ENCODE peak calls at places on chromosomes 1 and 21, in seven cellular contexts. O is neural crest cell, A is HuH-7, H is RWPE1, Z is glutamatergic neuron, E is ELF-1, Y is activated T-cell treated with anti-CD3 and anti-CD28 coated beads for 1 hour. F is an unnamed sample.

GRCh38 chr1:221783936-221784335 is 42.0 kb upstream of the DUSP10 start:
- DNase-seq in O (no peak), A (no peak), H (no peak), Z (no peak), E (no peak), Y (no peak), F (no peak)

GRCh38 chr1:39102537-39103320 is 76.6 kb downstream of the NDUFS5 start:
- DNase-seq in O (peak), A (peak), H (peak), Z (no peak), E (peak), Y (no peak), F (peak)

GRCh38 chr1:163928649-163929048 is 606.9 kb downstream of the NUF2 start:
- DNase-seq in O (no peak), A (no peak), H (no peak), Z (no peak), E (no peak), Y (no peak), F (no peak)

GRCh38 chr1:62281922-62282555 is 37.2 kb downstream of the KANK4 start:
- DNase-seq in O (no peak), A (no peak), H (no peak), Z (no peak), E (no peak), Y (no peak), F (no peak)

GRCh38 chr1:2406451-2407041 is 5.8 kb downstream of the PEX10 start:
- DNase-seq in O (no peak), A (no peak), H (no peak), Z (peak), E (peak), Y (no peak), F (no peak)

GRCh38 chr1:8661185-8662110 is 156.0 kb downstream of the RERE start:
- DNase-seq in O (no peak), A (no peak), H (peak), Z (no peak), E (no peak), Y (no peak), F (peak)

GRCh38 chr1:25194576-25195020 is 37.7 kb downstream of the SYF2 start:
- DNase-seq in O (no peak), A (no peak), H (peak), Z (no peak), E (no peak), Y (no peak), F (peak)

GRCh38 chr1:37634554-37635308 is at the start of gene RSPO1:
- DNase-seq in O (no peak), A (no peak), H (peak), Z (peak), E (peak), Y (no peak), F (no peak)

GRCh38 chr1:185581961-185582725 is 152.0 kb upstream of the HMCN1 start:
- DNase-seq in O (no peak), A (no peak), H (no peak), Z (no peak), E (no peak), Y (no peak), F (peak)

GRCh38 chr1:82455342-82455741 is 654.6 kb downstream of the ADGRL2 start:
- DNase-seq in O (no peak), A (no peak), H (no peak), Z (no peak), E (no peak), Y (no peak), F (no peak)

GRCh38 chr1:67534627-67535065 is 104.4 kb upstream of the SERBP1 start:
- DNase-seq in O (no peak), A (no peak), H (no peak), Z (no peak), E (no peak), Y (no peak), F (peak)

GRCh38 chr1:103197266-103197665 is 88.9 kb upstream of the COL11A1 start:
- DNase-seq in O (no peak), A (no peak), H (no peak), Z (no peak), E (no peak), Y (no peak), F (peak)

GRCh38 chr1:220300442-220301121 is 28.3 kb upstream of the RAB3GAP2 start:
- DNase-seq in O (peak), A (peak), H (peak), Z (peak), E (peak), Y (no peak), F (peak)

GRCh38 chr1:92228401-92228800 is 10.7 kb downstream of the C1orf146 start:
- DNase-seq in O (no peak), A (no peak), H (no peak), Z (no peak), E (no peak), Y (no peak), F (no peak)

GRCh38 chr21:17782051-17782450 is 37.1 kb downstream of the C21orf91 start:
- DNase-seq in O (no peak), A (no peak), H (no peak), Z (no peak), E (no peak), Y (no peak), F (no peak)

GRCh38 chr1:90879281-90879680 is 142.6 kb downstream of the ZNF644 start:
- DNase-seq in O (no peak), A (no peak), H (no peak), Z (no peak), E (no peak), Y (no peak), F (peak)

GRCh38 chr1:23249785-23250184 is 32.5 kb upstream of the HTR1D start:
- DNase-seq in O (no peak), A (no peak), H (no peak), Z (no peak), E (no peak), Y (no peak), F (no peak)

GRCh38 chr1:3516911-3517310 is 62.4 kb downstream of the ARHGEF16 start:
- DNase-seq in O (no peak), A (no peak), H (no peak), Z (no peak), E (no peak), Y (no peak), F (no peak)

GRCh38 chr21:37757631-37758376 is 158.5 kb downstream of the KCNJ6 start:
- DNase-seq in O (no peak), A (no peak), H (no peak), Z (no peak), E (no peak), Y (no peak), F (no peak)

GRCh38 chr1:183214021-183214970 is 28.2 kb downstream of the LAMC2 start:
- DNase-seq in O (no peak), A (no peak), H (no peak), Z (no peak), E (no peak), Y (no peak), F (no peak)

GRCh38 chr1:184075040-184076029 is 23.8 kb downstream of the TSEN15 start:
- DNase-seq in O (peak), A (no peak), H (peak), Z (no peak), E (peak), Y (no peak), F (peak)

GRCh38 chr21:43712268-43712942 is 6.5 kb upstream of the PDXK start:
- DNase-seq in O (no peak), A (no peak), H (peak), Z (no peak), E (peak), Y (no peak), F (peak)

GRCh38 chr1:5959087-5959486 is 33.1 kb downstream of the NPHP4 start:
- DNase-seq in O (no peak), A (no peak), H (no peak), Z (no peak), E (no peak), Y (no peak), F (no peak)

GRCh38 chr1:5125208-5125607 is 470.8 kb downstream of the AJAP1 start:
- DNase-seq in O (no peak), A (no peak), H (no peak), Z (no peak), E (no peak), Y (no peak), F (no peak)

GRCh38 chr21:40011371-40011770 is 144.1 kb downstream of the PCP4 start:
- DNase-seq in O (no peak), A (no peak), H (no peak), Z (no peak), E (no peak), Y (no peak), F (no peak)

GRCh38 chr1:226945106-226945857 is 5.2 kb downstream of the COQ8A start:
- DNase-seq in O (no peak), A (peak), H (no peak), Z (no peak), E (peak), Y (no peak), F (no peak)

GRCh38 chr1:31041529-31041928 is 24.0 kb downstream of the PUM1 start:
- DNase-seq in O (no peak), A (no peak), H (no peak), Z (no peak), E (no peak), Y (no peak), F (no peak)

GRCh38 chr1:178493301-178493741 is 3.4 kb downstream of the CLEC20A start:
- DNase-seq in O (no peak), A (no peak), H (no peak), Z (no peak), E (no peak), Y (no peak), F (no peak)

GRCh38 chr1:205179842-205180241 is 31.7 kb downstream of the DSTYK start:
- DNase-seq in O (no peak), A (no peak), H (no peak), Z (no peak), E (no peak), Y (no peak), F (no peak)

GRCh38 chr1:224317383-224318045 is 12.5 kb downstream of the NVL start:
- DNase-seq in O (no peak), A (no peak), H (no peak), Z (no peak), E (no peak), Y (no peak), F (no peak)

GRCh38 chr1:91851130-91852010 is 34.6 kb downstream of the TGFBR3 start:
- DNase-seq in O (no peak), A (no peak), H (peak), Z (no peak), E (no peak), Y (no peak), F (peak)

GRCh38 chr21:32371913-32372314 is 20.9 kb downstream of the URB1 start:
- DNase-seq in O (no peak), A (no peak), H (peak), Z (no peak), E (no peak), Y (no peak), F (peak)

GRCh38 chr1:205648212-205648910 is 16.6 kb upstream of the ELK4 start:
- DNase-seq in O (no peak), A (no peak), H (no peak), Z (no peak), E (peak), Y (no peak), F (no peak)

GRCh38 chr1:6427445-6428390 is 3.1 kb downstream of the ESPN start:
- DNase-seq in O (no peak), A (no peak), H (no peak), Z (no peak), E (no peak), Y (no peak), F (no peak)

GRCh38 chr1:193356249-193356648 is 169.8 kb upstream of the B3GALT2 start:
- DNase-seq in O (no peak), A (no peak), H (no peak), Z (no peak), E (no peak), Y (no peak), F (no peak)

GRCh38 chr1:32892368-32893197 is 6.3 kb downstream of the HPCA start:
- DNase-seq in O (peak), A (no peak), H (peak), Z (peak), E (peak), Y (no peak), F (no peak)

GRCh38 chr21:44931501-44932365 is 8.1 kb upstream of the SLX9 start:
- DNase-seq in O (no peak), A (peak), H (no peak), Z (no peak), E (no peak), Y (no peak), F (no peak)

GRCh38 chr1:53362270-53362669 is 34.4 kb upstream of the LRP8 start:
- DNase-seq in O (no peak), A (no peak), H (no peak), Z (no peak), E (no peak), Y (no peak), F (no peak)